ENCODE peak calls at places on chromosomes 11 and 22, in seven cellular contexts. S, Z, J, G, U, N and Y are unnamed samples.
A peak's percentile ranks its signal among the peaks of the same experiment; 100 is the strongest.

GRCh38 chr22:30830907-30831306 is 136.2 kb downstream of the OSBP2 start:
- DNase-seq in S (peak; percentile 89), Z (no peak), J (no peak), G (no peak), U (peak; percentile 55), N (no peak), Y (no peak)

GRCh38 chr11:111694851-111695250 is 71.3 kb downstream of the PPP2R1B start:
- DNase-seq in S (no peak), Z (no peak), J (no peak), G (no peak), U (no peak), N (no peak), Y (no peak)

GRCh38 chr11:27875480-27876208 is 175.4 kb upstream of the BDNF start:
- DNase-seq in S (peak; percentile 54), Z (no peak), J (no peak), G (no peak), U (no peak), N (no peak), Y (no peak)

GRCh38 chr11:111205622-111206385 is 39.7 kb upstream of the POU2AF2 start:
- DNase-seq in S (no peak), Z (no peak), J (no peak), G (no peak), U (no peak), N (no peak), Y (peak; percentile 63)

GRCh38 chr11:65767406-65767805 is 13.4 kb downstream of the AP5B1 start:
- DNase-seq in S (no peak), Z (no peak), J (no peak), G (no peak), U (no peak), N (no peak), Y (no peak)

GRCh38 chr11:64762916-64763803 is 3.4 kb upstream of the PYGM start:
- DNase-seq in S (peak; percentile 72), Z (no peak), J (peak; percentile 88), G (no peak), U (peak; percentile 23), N (no peak), Y (peak; percentile 65)

GRCh38 chr11:66106786-66107599 is 36.9 kb downstream of the PACS1 start:
- DNase-seq in S (no peak), Z (no peak), J (peak; percentile 59), G (no peak), U (no peak), N (no peak), Y (no peak)

GRCh38 chr22:50252081-50253045 is 1.3 kb upstream of the HDAC10 start:
- DNase-seq in S (no peak), Z (no peak), J (peak; percentile 75), G (peak; percentile 65), U (peak; percentile 84), N (no peak), Y (peak; percentile 68)

GRCh38 chr11:25039165-25039564 is 542.3 kb downstream of the LUZP2 start:
- DNase-seq in S (no peak), Z (no peak), J (no peak), G (no peak), U (no peak), N (no peak), Y (no peak)

GRCh38 chr11:64827451-64827839 is 17.0 kb downstream of the CDC42BPG start:
- DNase-seq in S (no peak), Z (no peak), J (no peak), G (no peak), U (no peak), N (no peak), Y (no peak)

GRCh38 chr11:64713031-64713780 is 9.8 kb downstream of the NRXN2 start:
- DNase-seq in S (no peak), Z (no peak), J (no peak), G (no peak), U (peak; percentile 46), N (no peak), Y (no peak)

GRCh38 chr11:117226388-117227385 is 5.2 kb downstream of the PCSK7 start:
- DNase-seq in S (peak; percentile 54), Z (no peak), J (peak; percentile 69), G (no peak), U (peak; percentile 53), N (peak; percentile 33), Y (peak; percentile 90)

GRCh38 chr22:38223289-38223960 is 21.6 kb downstream of the MAFF start:
- DNase-seq in S (no peak), Z (no peak), J (no peak), G (no peak), U (no peak), N (no peak), Y (no peak)

GRCh38 chr22:22902247-22902962 is 14.8 kb downstream of the IGLL5 start:
- DNase-seq in S (no peak), Z (no peak), J (no peak), G (no peak), U (no peak), N (no peak), Y (no peak)

GRCh38 chr11:126997196-126997595 is 3.4 kb downstream of the KIRREL3 start:
- DNase-seq in S (no peak), Z (no peak), J (no peak), G (no peak), U (no peak), N (no peak), Y (no peak)

GRCh38 chr11:116946414-116946813 is 109.0 kb upstream of the APOA1 start:
- DNase-seq in S (no peak), Z (no peak), J (no peak), G (no peak), U (no peak), N (no peak), Y (no peak)

GRCh38 chr11:7514099-7514725 is 413 bp downstream of the PPFIBP2 start:
- DNase-seq in S (no peak), Z (no peak), J (no peak), G (no peak), U (no peak), N (no peak), Y (no peak)

GRCh38 chr22:20604776-20605221 is 97.4 kb downstream of the MED15 start:
- DNase-seq in S (no peak), Z (no peak), J (no peak), G (no peak), U (no peak), N (no peak), Y (peak; percentile 32)

GRCh38 chr11:11725438-11725837 is 103.6 kb upstream of the GALNT18 start:
- DNase-seq in S (no peak), Z (no peak), J (no peak), G (no peak), U (no peak), N (no peak), Y (no peak)

GRCh38 chr11:130145975-130146776 is 13.4 kb upstream of the ST14 start:
- DNase-seq in S (peak; percentile 46), Z (no peak), J (no peak), G (no peak), U (peak; percentile 82), N (no peak), Y (no peak)